ENCODE peak calls at places on chromosomes 6 and 20, in ten cellular contexts. L is fibroblast of the aortic adventitia, Q is brain microvascular endothelial cell, I is Caco-2, J is fibroblast of lung, Y is choroid plexus epithelial cell, T is AG10803, Z is BJ, W is ovary, F is Peyer's patch. D is an unnamed sample.

GRCh38 chr20:34953960-34954359 is 1.6 kb downstream of the GSS start:
- DNase-seq in L (no peak), Q (no peak), W (no peak), Y (no peak), J (no peak), I (no peak), F (no peak), Z (no peak), T (no peak), D (no peak)

GRCh38 chr6:28634758-28635546 is 109.3 kb downstream of the GPX5 start:
- DNase-seq in Y (peak; percentile 19), I (no peak), F (no peak), Z (no peak), L (peak; percentile 6), J (peak; percentile 13), Q (no peak), T (no peak), W (no peak), D (no peak)

GRCh38 chr6:104784884-104785283 is 74.8 kb downstream of the HACE1 start:
- DNase-seq in Y (peak; percentile 42), T (peak; percentile 49), L (peak; percentile 9), W (no peak), I (no peak), J (peak; percentile 11), F (no peak), Z (no peak), Q (peak; percentile 60), D (no peak)

GRCh38 chr6:149045404-149045803 is 272.1 kb upstream of the TAB2 start:
- DNase-seq in W (no peak), F (no peak), J (no peak), Y (no peak), T (no peak), L (no peak), Q (no peak), Z (no peak), I (no peak), D (no peak)

GRCh38 chr6:137903933-137904821 is 37.1 kb downstream of the TNFAIP3 start:
- DNase-seq in Q (no peak), F (no peak), W (no peak), J (peak; percentile 72), T (peak; percentile 53), L (peak; percentile 80), Y (peak; percentile 64), Z (no peak), I (no peak), D (peak; percentile 66)

GRCh38 chr6:71979911-71980310 is 93.6 kb downstream of the RIMS1 start:
- DNase-seq in I (no peak), T (peak; percentile 49), W (no peak), J (no peak), Y (no peak), Z (no peak), F (no peak), L (no peak), Q (no peak), D (no peak)

GRCh38 chr6:136723780-136724179 is 68.5 kb downstream of the MAP3K5 start:
- DNase-seq in Q (no peak), J (peak; percentile 32), Y (no peak), T (no peak), Z (no peak), L (no peak), I (no peak), W (no peak), F (peak; percentile 49), D (peak; percentile 26)

GRCh38 chr6:44269921-44270525 is at the start of gene TMEM151B:
- DNase-seq in J (no peak), L (no peak), Q (no peak), W (no peak), F (no peak), I (no peak), Y (no peak), T (no peak), Z (no peak), D (no peak)

GRCh38 chr20:44532981-44533331 is 11.1 kb upstream of the SERINC3 start:
- DNase-seq in W (no peak), Y (peak; percentile 56), F (no peak), I (no peak), T (peak; percentile 63), J (peak; percentile 54), Z (no peak), L (peak; percentile 59), Q (peak; percentile 52), D (no peak)

GRCh38 chr20:36726168-36726567 is 19.7 kb downstream of the NDRG3 start:
- DNase-seq in F (no peak), W (no peak), Y (no peak), T (no peak), Z (no peak), L (peak; percentile 13), Q (no peak), I (no peak), J (peak; percentile 25), D (no peak)

GRCh38 chr20:17520583-17520982 is 10.6 kb downstream of the BFSP1 start:
- DNase-seq in Q (no peak), T (no peak), L (no peak), Z (no peak), W (no peak), I (no peak), F (no peak), Y (no peak), J (no peak), D (no peak)

GRCh38 chr20:63950701-63951397 is 5.4 kb downstream of the UCKL1 start:
- DNase-seq in Y (no peak), Q (no peak), W (peak; percentile 56), J (no peak), Z (no peak), F (no peak), T (no peak), I (no peak), L (no peak), D (no peak)

GRCh38 chr6:119346914-119347313 is 2.6 kb downstream of the MAN1A1 start:
- DNase-seq in Y (no peak), Z (no peak), L (peak; percentile 25), F (no peak), I (no peak), W (no peak), Q (no peak), T (no peak), J (no peak), D (no peak)
- H3K4me3 ChIP-seq in Y (peak overlapping the region; percentile 18), Z (no peak overlapping the region), L (peak overlapping the region; percentile 93), F (peak overlapping the region; percentile 79), I (peak overlapping the region; percentile 81), W (peak overlapping the region; percentile 89), Q (no peak overlapping the region), T (peak overlapping the region; percentile 86), J (peak overlapping the region; percentile 84), D (peak overlapping the region; percentile 98)

DNA sequence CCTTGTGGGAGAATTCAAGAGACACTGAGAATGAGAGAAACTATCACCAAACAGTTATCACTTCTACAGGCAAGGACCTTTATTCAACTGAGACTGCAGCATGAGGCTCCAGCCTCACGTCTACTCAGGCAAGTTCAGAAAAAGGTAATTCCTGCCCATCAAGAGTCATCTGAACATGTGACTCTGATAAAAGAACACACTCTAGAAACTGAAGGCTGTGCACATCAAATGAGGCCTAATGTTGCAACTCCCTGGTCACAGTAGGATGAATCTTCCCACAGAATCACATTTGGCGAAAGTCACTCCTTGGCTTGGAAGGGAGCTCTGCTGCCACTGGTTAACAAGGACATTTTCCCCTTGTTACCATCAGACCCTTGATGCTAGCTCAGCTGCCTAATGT is 71.2 kb upstream of the EMILIN3 start:
- DNase-seq in I (no peak), Z (no peak), F (no peak), Y (peak; percentile 72), L (no peak), W (no peak), J (no peak), T (peak; percentile 22), Q (peak; percentile 35), D (no peak)
- TF ChIP-seq CTCF in I (no peak), Z (no peak), F (no peak), Y (no peak), L (no peak), W (no peak), J (no peak), T (no peak), Q (no peak), D (no peak)

GRCh38 chr6:158850807-158851115 is 31.6 kb upstream of the EZR start:
- DNase-seq in W (no peak), I (no peak), Q (no peak), T (peak; percentile 82), J (peak; percentile 24), Z (no peak), L (peak; percentile 22), F (no peak), Y (peak; percentile 52), D (no peak)

GRCh38 chr6:158847786-158848185 is 28.6 kb upstream of the EZR start:
- DNase-seq in Y (no peak), W (no peak), Z (no peak), L (no peak), I (no peak), J (no peak), T (no peak), Q (no peak), F (no peak), D (no peak)

GRCh38 chr6:158852312-158853071 is 33.3 kb upstream of the EZR start:
- DNase-seq in Y (no peak), J (peak; percentile 18), W (no peak), F (no peak), L (no peak), I (no peak), Q (no peak), Z (no peak), T (no peak), D (no peak)

GRCh38 chr6:158848441-158848840 is 29.3 kb upstream of the EZR start:
- DNase-seq in F (no peak), W (no peak), Y (no peak), L (no peak), J (no peak), T (no peak), Z (no peak), I (peak; percentile 56), Q (no peak), D (no peak)

DNA sequence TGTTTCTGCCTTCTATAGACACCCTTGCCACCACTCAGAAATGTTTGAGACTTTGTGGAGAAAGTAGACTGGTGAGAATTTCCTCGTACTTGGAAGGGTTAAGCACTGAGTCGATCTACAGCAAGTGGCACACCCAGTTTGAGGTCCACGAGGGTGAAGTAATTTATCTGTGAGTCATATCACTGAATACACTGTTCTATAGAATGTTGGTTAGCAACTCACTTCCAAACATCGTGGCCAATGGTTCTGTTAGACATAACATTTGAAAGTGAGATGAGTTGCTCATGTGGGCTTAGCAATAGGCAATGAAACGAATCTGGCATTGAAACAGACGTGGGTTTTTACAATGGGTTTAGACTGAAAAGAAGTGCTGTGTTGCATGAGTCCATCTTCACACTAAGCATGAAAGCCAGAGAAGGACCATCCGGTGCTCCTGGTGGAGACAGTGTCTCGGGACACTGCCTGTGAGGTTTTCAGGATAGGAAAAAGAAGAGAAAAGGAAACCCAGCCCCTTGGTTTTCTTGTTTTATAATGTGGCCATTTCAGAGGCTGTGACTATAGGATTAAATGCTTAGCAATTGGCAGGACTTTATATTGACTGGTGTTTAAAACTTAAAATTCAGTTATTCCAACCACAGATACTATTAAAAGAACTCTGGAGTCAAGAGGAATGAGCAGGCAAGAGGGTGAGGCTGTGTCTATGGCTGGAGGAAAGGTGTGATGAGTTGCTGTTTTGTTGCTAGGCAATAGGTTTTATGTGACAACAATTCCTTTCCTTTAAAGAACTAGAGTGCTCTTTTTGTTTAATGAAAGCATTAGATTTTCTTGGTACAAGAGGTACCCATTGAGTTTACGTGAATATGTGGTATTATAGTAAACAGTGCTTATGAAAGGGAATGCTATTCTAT is 31.0 kb upstream of the EZR start:
- DNase-seq in F (no peak), W (no peak), Z (peak; percentile 70), T (peak; percentile 94), L (peak; percentile 87), Y (peak; percentile 81), I (peak; percentile 82), Q (peak; percentile 97), J (peak; percentile 98), D (peak; percentile 19)
- H3K4me3 ChIP-seq in F (no peak overlapping the region), W (no peak overlapping the region), Z (no peak overlapping the region), T (peak overlapping the region; percentile 20), L (no peak overlapping the region), Y (no peak overlapping the region), I (no peak overlapping the region), Q (no peak overlapping the region), J (no peak overlapping the region), D (no peak overlapping the region)

GRCh38 chr20:31764641-31765305 is 25.7 kb downstream of the TPX2 start:
- DNase-seq in Y (peak; percentile 40), Q (peak; percentile 71), W (no peak), T (peak; percentile 54), Z (no peak), J (peak; percentile 78), L (peak; percentile 90), F (no peak), I (no peak), D (no peak)
- TF ChIP-seq CTCF in Y (no peak), Q (no peak), W (no peak), T (no peak), Z (no peak), J (no peak), L (no peak), F (no peak), I (no peak), D (no peak)